ENCODE peak calls at places on chromosomes 13 and 19, in six cellular contexts. One of them, this sample, is unnamed.

GRCh38 chr13:95496485-95496884 is 56.0 kb upstream of the CLDN10 start:
- DNase-seq in body of pancreas: no peak
- DNase-seq in stimulated activated CD4-positive, alpha-beta T cell treated with anti-CD3 and anti-CD28 coated beads, Interleukin-2, amount 100 ng/mL, for 48 hours: no peak
- DNase-seq in central memory CD8-positive, alpha-beta T cell: no peak
- DNase-seq in glutamatergic neuron: no peak
- DNase-seq in pancreas: no peak
- DNase-seq in this sample: no peak

GRCh38 chr19:41367848-41368301 is 3.9 kb upstream of the B9D2 start:
- DNase-seq in body of pancreas: peak
- DNase-seq in stimulated activated CD4-positive, alpha-beta T cell treated with anti-CD3 and anti-CD28 coated beads, Interleukin-2, amount 100 ng/mL, for 48 hours: no peak
- DNase-seq in central memory CD8-positive, alpha-beta T cell: no peak
- DNase-seq in glutamatergic neuron: no peak
- DNase-seq in pancreas: no peak
- DNase-seq in this sample: no peak

GRCh38 chr13:23321534-23322241 is 111.8 kb downstream of the SACS start:
- DNase-seq in body of pancreas: peak
- DNase-seq in stimulated activated CD4-positive, alpha-beta T cell treated with anti-CD3 and anti-CD28 coated beads, Interleukin-2, amount 100 ng/mL, for 48 hours: no peak
- DNase-seq in central memory CD8-positive, alpha-beta T cell: no peak
- DNase-seq in glutamatergic neuron: no peak
- DNase-seq in pancreas: peak
- DNase-seq in this sample: no peak

GRCh38 chr19:49746206-49746958 is 16.7 kb downstream of the TSKS start:
- DNase-seq in body of pancreas: peak
- DNase-seq in stimulated activated CD4-positive, alpha-beta T cell treated with anti-CD3 and anti-CD28 coated beads, Interleukin-2, amount 100 ng/mL, for 48 hours: peak
- DNase-seq in central memory CD8-positive, alpha-beta T cell: peak
- DNase-seq in glutamatergic neuron: peak
- DNase-seq in pancreas: peak
- DNase-seq in this sample: no peak

GRCh38 chr13:74683411-74683810 is 549.2 kb upstream of the KLF12 start:
- DNase-seq in body of pancreas: no peak
- DNase-seq in stimulated activated CD4-positive, alpha-beta T cell treated with anti-CD3 and anti-CD28 coated beads, Interleukin-2, amount 100 ng/mL, for 48 hours: no peak
- DNase-seq in central memory CD8-positive, alpha-beta T cell: no peak
- DNase-seq in glutamatergic neuron: no peak
- DNase-seq in pancreas: no peak
- DNase-seq in this sample: no peak

GRCh38 chr13:102392810-102393209 is 9.0 kb downstream of the FGF14 start:
- DNase-seq in body of pancreas: no peak
- DNase-seq in stimulated activated CD4-positive, alpha-beta T cell treated with anti-CD3 and anti-CD28 coated beads, Interleukin-2, amount 100 ng/mL, for 48 hours: no peak
- DNase-seq in central memory CD8-positive, alpha-beta T cell: no peak
- DNase-seq in glutamatergic neuron: no peak
- DNase-seq in pancreas: no peak
- DNase-seq in this sample: no peak

GRCh38 chr13:25701304-25701703 is 329.5 kb downstream of the ATP8A2 start:
- DNase-seq in body of pancreas: no peak
- DNase-seq in stimulated activated CD4-positive, alpha-beta T cell treated with anti-CD3 and anti-CD28 coated beads, Interleukin-2, amount 100 ng/mL, for 48 hours: no peak
- DNase-seq in central memory CD8-positive, alpha-beta T cell: no peak
- DNase-seq in glutamatergic neuron: no peak
- DNase-seq in pancreas: no peak
- DNase-seq in this sample: no peak

GRCh38 chr19:44807652-44808462 is 1.0 kb upstream of the BCAM start:
- DNase-seq in body of pancreas: peak
- DNase-seq in stimulated activated CD4-positive, alpha-beta T cell treated with anti-CD3 and anti-CD28 coated beads, Interleukin-2, amount 100 ng/mL, for 48 hours: no peak
- DNase-seq in central memory CD8-positive, alpha-beta T cell: no peak
- DNase-seq in glutamatergic neuron: peak
- DNase-seq in pancreas: peak
- DNase-seq in this sample: no peak

GRCh38 chr13:63517376-63517775 is 2101.7 kb upstream of the PCDH20 start:
- DNase-seq in body of pancreas: no peak
- DNase-seq in stimulated activated CD4-positive, alpha-beta T cell treated with anti-CD3 and anti-CD28 coated beads, Interleukin-2, amount 100 ng/mL, for 48 hours: no peak
- DNase-seq in central memory CD8-positive, alpha-beta T cell: no peak
- DNase-seq in glutamatergic neuron: no peak
- DNase-seq in pancreas: no peak
- DNase-seq in this sample: no peak

GRCh38 chr13:112248909-112249592 is 127.1 kb upstream of the SPACA7 start:
- DNase-seq in body of pancreas: no peak
- DNase-seq in stimulated activated CD4-positive, alpha-beta T cell treated with anti-CD3 and anti-CD28 coated beads, Interleukin-2, amount 100 ng/mL, for 48 hours: no peak
- DNase-seq in central memory CD8-positive, alpha-beta T cell: no peak
- DNase-seq in glutamatergic neuron: no peak
- DNase-seq in pancreas: no peak
- DNase-seq in this sample: no peak

GRCh38 chr13:68697551-68697950 is 1410.1 kb upstream of the ATXN8OS start:
- DNase-seq in body of pancreas: no peak
- DNase-seq in stimulated activated CD4-positive, alpha-beta T cell treated with anti-CD3 and anti-CD28 coated beads, Interleukin-2, amount 100 ng/mL, for 48 hours: no peak
- DNase-seq in central memory CD8-positive, alpha-beta T cell: no peak
- DNase-seq in glutamatergic neuron: no peak
- DNase-seq in pancreas: no peak
- DNase-seq in this sample: no peak

GRCh38 chr13:44050450-44051063 is 170.9 kb downstream of the LACC1 start:
- DNase-seq in body of pancreas: peak
- DNase-seq in stimulated activated CD4-positive, alpha-beta T cell treated with anti-CD3 and anti-CD28 coated beads, Interleukin-2, amount 100 ng/mL, for 48 hours: no peak
- DNase-seq in central memory CD8-positive, alpha-beta T cell: no peak
- DNase-seq in glutamatergic neuron: no peak
- DNase-seq in pancreas: no peak
- DNase-seq in this sample: no peak

GRCh38 chr13:113219311-113219940 is 10.0 kb downstream of the CUL4A start:
- DNase-seq in body of pancreas: no peak
- DNase-seq in stimulated activated CD4-positive, alpha-beta T cell treated with anti-CD3 and anti-CD28 coated beads, Interleukin-2, amount 100 ng/mL, for 48 hours: no peak
- DNase-seq in central memory CD8-positive, alpha-beta T cell: no peak
- DNase-seq in glutamatergic neuron: no peak
- DNase-seq in pancreas: no peak
- DNase-seq in this sample: no peak

GRCh38 chr13:33235564-33235963 is 50.0 kb downstream of the STARD13 start:
- DNase-seq in body of pancreas: no peak
- DNase-seq in stimulated activated CD4-positive, alpha-beta T cell treated with anti-CD3 and anti-CD28 coated beads, Interleukin-2, amount 100 ng/mL, for 48 hours: no peak
- DNase-seq in central memory CD8-positive, alpha-beta T cell: no peak
- DNase-seq in glutamatergic neuron: no peak
- DNase-seq in pancreas: no peak
- DNase-seq in this sample: no peak

GRCh38 chr19:4066176-4066606 is 508 bp downstream of the ZBTB7A start:
- DNase-seq in body of pancreas: no peak
- DNase-seq in stimulated activated CD4-positive, alpha-beta T cell treated with anti-CD3 and anti-CD28 coated beads, Interleukin-2, amount 100 ng/mL, for 48 hours: no peak
- DNase-seq in central memory CD8-positive, alpha-beta T cell: peak
- DNase-seq in glutamatergic neuron: no peak
- DNase-seq in pancreas: peak
- DNase-seq in this sample: no peak

GRCh38 chr13:25659091-25659502 is 287.3 kb downstream of the ATP8A2 start:
- DNase-seq in body of pancreas: no peak
- DNase-seq in stimulated activated CD4-positive, alpha-beta T cell treated with anti-CD3 and anti-CD28 coated beads, Interleukin-2, amount 100 ng/mL, for 48 hours: no peak
- DNase-seq in central memory CD8-positive, alpha-beta T cell: no peak
- DNase-seq in glutamatergic neuron: no peak
- DNase-seq in pancreas: no peak
- DNase-seq in this sample: no peak

GRCh38 chr19:19655051-19655594 is 8.4 kb downstream of the ATP13A1 start:
- DNase-seq in body of pancreas: no peak
- DNase-seq in stimulated activated CD4-positive, alpha-beta T cell treated with anti-CD3 and anti-CD28 coated beads, Interleukin-2, amount 100 ng/mL, for 48 hours: no peak
- DNase-seq in central memory CD8-positive, alpha-beta T cell: no peak
- DNase-seq in glutamatergic neuron: no peak
- DNase-seq in pancreas: no peak
- DNase-seq in this sample: no peak

GRCh38 chr13:111630411-111630810 is 310.0 kb downstream of the TEX29 start:
- DNase-seq in body of pancreas: no peak
- DNase-seq in stimulated activated CD4-positive, alpha-beta T cell treated with anti-CD3 and anti-CD28 coated beads, Interleukin-2, amount 100 ng/mL, for 48 hours: no peak
- DNase-seq in central memory CD8-positive, alpha-beta T cell: no peak
- DNase-seq in glutamatergic neuron: no peak
- DNase-seq in pancreas: no peak
- DNase-seq in this sample: no peak

GRCh38 chr13:98013241-98013640 is 59.8 kb downstream of the IPO5 start:
- DNase-seq in body of pancreas: no peak
- DNase-seq in stimulated activated CD4-positive, alpha-beta T cell treated with anti-CD3 and anti-CD28 coated beads, Interleukin-2, amount 100 ng/mL, for 48 hours: no peak
- DNase-seq in central memory CD8-positive, alpha-beta T cell: no peak
- DNase-seq in glutamatergic neuron: no peak
- DNase-seq in pancreas: no peak
- DNase-seq in this sample: no peak

GRCh38 chr13:104522235-104523072 is 1456.2 kb upstream of the SLC10A2 start:
- DNase-seq in body of pancreas: no peak
- DNase-seq in stimulated activated CD4-positive, alpha-beta T cell treated with anti-CD3 and anti-CD28 coated beads, Interleukin-2, amount 100 ng/mL, for 48 hours: no peak
- DNase-seq in central memory CD8-positive, alpha-beta T cell: no peak
- DNase-seq in glutamatergic neuron: no peak
- DNase-seq in pancreas: no peak
- DNase-seq in this sample: no peak

GRCh38 chr13:41496420-41497234 is 39.3 kb downstream of the RGCC start:
- DNase-seq in body of pancreas: no peak
- DNase-seq in stimulated activated CD4-positive, alpha-beta T cell treated with anti-CD3 and anti-CD28 coated beads, Interleukin-2, amount 100 ng/mL, for 48 hours: no peak
- DNase-seq in central memory CD8-positive, alpha-beta T cell: no peak
- DNase-seq in glutamatergic neuron: no peak
- DNase-seq in pancreas: no peak
- DNase-seq in this sample: no peak

GRCh38 chr19:3324405-3324856 is 42.0 kb upstream of the NFIC start:
- DNase-seq in body of pancreas: peak
- DNase-seq in stimulated activated CD4-positive, alpha-beta T cell treated with anti-CD3 and anti-CD28 coated beads, Interleukin-2, amount 100 ng/mL, for 48 hours: peak
- DNase-seq in central memory CD8-positive, alpha-beta T cell: peak
- DNase-seq in glutamatergic neuron: peak
- DNase-seq in pancreas: no peak
- DNase-seq in this sample: peak

GRCh38 chr19:33649919-33650305 is 28.2 kb downstream of the CHST8 start:
- DNase-seq in body of pancreas: no peak
- DNase-seq in stimulated activated CD4-positive, alpha-beta T cell treated with anti-CD3 and anti-CD28 coated beads, Interleukin-2, amount 100 ng/mL, for 48 hours: no peak
- DNase-seq in central memory CD8-positive, alpha-beta T cell: no peak
- DNase-seq in glutamatergic neuron: no peak
- DNase-seq in pancreas: no peak
- DNase-seq in this sample: no peak

GRCh38 chr13:33089311-33089710 is 73.1 kb downstream of the KL start:
- DNase-seq in body of pancreas: no peak
- DNase-seq in stimulated activated CD4-positive, alpha-beta T cell treated with anti-CD3 and anti-CD28 coated beads, Interleukin-2, amount 100 ng/mL, for 48 hours: no peak
- DNase-seq in central memory CD8-positive, alpha-beta T cell: no peak
- DNase-seq in glutamatergic neuron: no peak
- DNase-seq in pancreas: no peak
- DNase-seq in this sample: no peak

GRCh38 chr13:101634142-101634541 is 181.7 kb downstream of the ITGBL1 start:
- DNase-seq in body of pancreas: no peak
- DNase-seq in stimulated activated CD4-positive, alpha-beta T cell treated with anti-CD3 and anti-CD28 coated beads, Interleukin-2, amount 100 ng/mL, for 48 hours: no peak
- DNase-seq in central memory CD8-positive, alpha-beta T cell: no peak
- DNase-seq in glutamatergic neuron: no peak
- DNase-seq in pancreas: no peak
- DNase-seq in this sample: no peak

GRCh38 chr19:4518345-4519171 is at the start of gene PLIN4:
- DNase-seq in body of pancreas: peak
- DNase-seq in stimulated activated CD4-positive, alpha-beta T cell treated with anti-CD3 and anti-CD28 coated beads, Interleukin-2, amount 100 ng/mL, for 48 hours: no peak
- DNase-seq in central memory CD8-positive, alpha-beta T cell: no peak
- DNase-seq in glutamatergic neuron: no peak
- DNase-seq in pancreas: no peak
- DNase-seq in this sample: no peak

GRCh38 chr19:35169226-35169995 is 14.9 kb downstream of the FXYD5 start:
- DNase-seq in body of pancreas: no peak
- DNase-seq in stimulated activated CD4-positive, alpha-beta T cell treated with anti-CD3 and anti-CD28 coated beads, Interleukin-2, amount 100 ng/mL, for 48 hours: no peak
- DNase-seq in central memory CD8-positive, alpha-beta T cell: peak
- DNase-seq in glutamatergic neuron: no peak
- DNase-seq in pancreas: no peak
- DNase-seq in this sample: no peak

GRCh38 chr13:39540929-39541605 is 61.9 kb downstream of the LHFPL6 start:
- DNase-seq in body of pancreas: no peak
- DNase-seq in stimulated activated CD4-positive, alpha-beta T cell treated with anti-CD3 and anti-CD28 coated beads, Interleukin-2, amount 100 ng/mL, for 48 hours: no peak
- DNase-seq in central memory CD8-positive, alpha-beta T cell: no peak
- DNase-seq in glutamatergic neuron: no peak
- DNase-seq in pancreas: no peak
- DNase-seq in this sample: no peak

GRCh38 chr13:111046590-111047141 is 68.4 kb upstream of the ARHGEF7 start:
- DNase-seq in body of pancreas: no peak
- DNase-seq in stimulated activated CD4-positive, alpha-beta T cell treated with anti-CD3 and anti-CD28 coated beads, Interleukin-2, amount 100 ng/mL, for 48 hours: no peak
- DNase-seq in central memory CD8-positive, alpha-beta T cell: no peak
- DNase-seq in glutamatergic neuron: no peak
- DNase-seq in pancreas: no peak
- DNase-seq in this sample: no peak

GRCh38 chr19:45782162-45782623 is at the start of gene DMPK:
- DNase-seq in body of pancreas: peak
- DNase-seq in stimulated activated CD4-positive, alpha-beta T cell treated with anti-CD3 and anti-CD28 coated beads, Interleukin-2, amount 100 ng/mL, for 48 hours: no peak
- DNase-seq in central memory CD8-positive, alpha-beta T cell: no peak
- DNase-seq in glutamatergic neuron: no peak
- DNase-seq in pancreas: no peak
- DNase-seq in this sample: no peak

GRCh38 chr19:1252818-1253513 is 4.6 kb downstream of the MIDN start:
- DNase-seq in body of pancreas: peak
- DNase-seq in stimulated activated CD4-positive, alpha-beta T cell treated with anti-CD3 and anti-CD28 coated beads, Interleukin-2, amount 100 ng/mL, for 48 hours: peak
- DNase-seq in central memory CD8-positive, alpha-beta T cell: peak
- DNase-seq in glutamatergic neuron: no peak
- DNase-seq in pancreas: peak
- DNase-seq in this sample: peak

GRCh38 chr19:55305491-55305890 is 19.6 kb downstream of the TMEM150B start:
- DNase-seq in body of pancreas: peak
- DNase-seq in stimulated activated CD4-positive, alpha-beta T cell treated with anti-CD3 and anti-CD28 coated beads, Interleukin-2, amount 100 ng/mL, for 48 hours: peak
- DNase-seq in central memory CD8-positive, alpha-beta T cell: no peak
- DNase-seq in glutamatergic neuron: no peak
- DNase-seq in pancreas: no peak
- DNase-seq in this sample: peak

GRCh38 chr19:2474232-2475017 is 1.5 kb upstream of the GADD45B start:
- DNase-seq in body of pancreas: peak
- DNase-seq in stimulated activated CD4-positive, alpha-beta T cell treated with anti-CD3 and anti-CD28 coated beads, Interleukin-2, amount 100 ng/mL, for 48 hours: peak
- DNase-seq in central memory CD8-positive, alpha-beta T cell: peak
- DNase-seq in glutamatergic neuron: peak
- DNase-seq in pancreas: peak
- DNase-seq in this sample: peak

GRCh38 chr13:113537909-113538688 is 46.5 kb upstream of the TFDP1 start:
- DNase-seq in body of pancreas: no peak
- DNase-seq in stimulated activated CD4-positive, alpha-beta T cell treated with anti-CD3 and anti-CD28 coated beads, Interleukin-2, amount 100 ng/mL, for 48 hours: no peak
- DNase-seq in central memory CD8-positive, alpha-beta T cell: no peak
- DNase-seq in glutamatergic neuron: no peak
- DNase-seq in pancreas: no peak
- DNase-seq in this sample: no peak

GRCh38 chr19:55528030-55528801 is 8.7 kb downstream of the SBK2 start:
- DNase-seq in body of pancreas: peak
- DNase-seq in stimulated activated CD4-positive, alpha-beta T cell treated with anti-CD3 and anti-CD28 coated beads, Interleukin-2, amount 100 ng/mL, for 48 hours: no peak
- DNase-seq in central memory CD8-positive, alpha-beta T cell: no peak
- DNase-seq in glutamatergic neuron: peak
- DNase-seq in pancreas: no peak
- DNase-seq in this sample: no peak

GRCh38 chr19:13012390-13012689 is 17.1 kb downstream of the NFIX start:
- DNase-seq in body of pancreas: no peak
- DNase-seq in stimulated activated CD4-positive, alpha-beta T cell treated with anti-CD3 and anti-CD28 coated beads, Interleukin-2, amount 100 ng/mL, for 48 hours: no peak
- DNase-seq in central memory CD8-positive, alpha-beta T cell: no peak
- DNase-seq in glutamatergic neuron: no peak
- DNase-seq in pancreas: no peak
- DNase-seq in this sample: no peak

This sample was measured in activated T-helper 1 cell treated with anti-CD3 and anti-CD28 coated beads, Interleukin-2, amount 50 U/mL, for 16 hours.